ENCODE peak calls at places on chromosomes 5 and 9, in eight cellular contexts. T, R, O, J, M, B, X and D are unnamed samples.

GRCh38 chr5:945691-946541 is 53.2 kb downstream of the TRIP13 start:
- DNase-seq in T (no peak), R (no peak), O (no peak), J (no peak), M (no peak), B (peak), X (no peak), D (peak)

GRCh38 chr5:168611163-168611562 is 32.0 kb upstream of the PANK3 start:
- DNase-seq in T (no peak), R (no peak), O (no peak), J (peak), M (no peak), B (no peak), X (no peak), D (no peak)

GRCh38 chr5:167658890-167659289 is 632.6 kb upstream of the WWC1 start:
- DNase-seq in T (no peak), R (no peak), O (no peak), J (no peak), M (no peak), B (no peak), X (no peak), D (no peak)

GRCh38 chr9:126439402-126439765 is 112.8 kb downstream of the MVB12B start:
- DNase-seq in T (no peak), R (no peak), O (no peak), J (no peak), M (peak), B (no peak), X (no peak), D (no peak)

GRCh38 chr9:27073841-27074728 is 34.9 kb upstream of the TEK start:
- DNase-seq in T (no peak), R (no peak), O (no peak), J (no peak), M (no peak), B (no peak), X (no peak), D (no peak)

GRCh38 chr9:129185402-129185801 is 7.3 kb upstream of the IER5L start:
- DNase-seq in T (no peak), R (no peak), O (no peak), J (no peak), M (no peak), B (no peak), X (no peak), D (no peak)

GRCh38 chr5:125185740-125186139 is 439.3 kb upstream of the ZNF608 start:
- DNase-seq in T (no peak), R (no peak), O (no peak), J (no peak), M (no peak), B (no peak), X (no peak), D (no peak)

GRCh38 chr5:68114641-68115040 is 100.9 kb upstream of the PIK3R1 start:
- DNase-seq in T (no peak), R (no peak), O (no peak), J (no peak), M (no peak), B (no peak), X (no peak), D (no peak)

GRCh38 chr9:10003047-10003446 is 609.8 kb downstream of the PTPRD start:
- DNase-seq in T (no peak), R (no peak), O (no peak), J (no peak), M (no peak), B (no peak), X (no peak), D (no peak)

GRCh38 chr5:33271606-33272005 is 169.2 kb upstream of the TARS1 start:
- DNase-seq in T (no peak), R (no peak), O (no peak), J (no peak), M (no peak), B (no peak), X (no peak), D (no peak)
- H3K4me2 ChIP-seq in T (no peak), R (no peak), O (no peak), J (no peak), M (peak), B (no peak), X (no peak), D (no peak)

DNA sequence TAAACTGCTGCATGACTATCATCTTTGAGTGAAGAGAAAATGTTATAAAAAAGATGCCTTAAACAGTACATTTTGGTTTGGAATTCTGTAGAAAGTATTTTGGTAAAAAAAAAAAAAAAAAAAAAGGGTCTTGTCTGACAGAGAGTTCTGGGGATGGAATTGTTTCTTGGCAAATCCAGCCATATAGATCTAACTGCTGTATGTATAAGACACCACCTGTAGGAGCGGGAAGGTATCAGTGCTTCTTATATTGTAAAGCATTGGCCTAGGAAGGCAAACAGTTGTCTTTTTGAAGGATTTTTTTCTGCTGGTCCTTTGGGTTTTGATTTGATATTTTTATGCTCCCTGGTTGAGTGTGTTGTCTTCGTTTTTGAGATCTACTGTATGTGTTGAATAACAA is 2.8 kb downstream of the PURA start:
- DNase-seq in T (no peak), R (no peak), O (peak), J (peak), M (peak), B (no peak), X (no peak), D (no peak)
- TF ChIP-seq EZH2phosphoT487 in T (no peak), R (no peak), O (no peak), J (no peak), M (no peak), B (no peak), X (no peak), D (no peak)

GRCh38 chr5:126280820-126281219 is 142.4 kb upstream of the GRAMD2B start:
- DNase-seq in T (no peak), R (no peak), O (no peak), J (no peak), M (no peak), B (no peak), X (no peak), D (no peak)
- TF ChIP-seq CTCF in T (no peak), R (no peak), O (no peak), J (no peak), M (no peak), B (no peak), X (no peak), D (no peak)

GRCh38 chr9:112787942-112788341 is 37.4 kb downstream of the SNX30 start:
- DNase-seq in T (no peak), R (no peak), O (no peak), J (no peak), M (no peak), B (no peak), X (no peak), D (no peak)

GRCh38 chr9:112790231-112790774 is 39.7 kb downstream of the SNX30 start:
- DNase-seq in T (no peak), R (no peak), O (no peak), J (no peak), M (no peak), B (no peak), X (no peak), D (no peak)

GRCh38 chr9:112786834-112787520 is 36.4 kb downstream of the SNX30 start:
- DNase-seq in T (no peak), R (no peak), O (no peak), J (no peak), M (peak), B (no peak), X (no peak), D (no peak)

GRCh38 chr9:112792670-112793069 is 42.1 kb downstream of the SNX30 start:
- DNase-seq in T (no peak), R (no peak), O (no peak), J (no peak), M (no peak), B (no peak), X (no peak), D (no peak)

GRCh38 chr9:112789493-112789892 is 38.9 kb downstream of the SNX30 start:
- DNase-seq in T (no peak), R (no peak), O (no peak), J (no peak), M (no peak), B (no peak), X (peak), D (no peak)
- H3K4me2 ChIP-seq in T (no peak), R (no peak), O (no peak), J (no peak), M (no peak), B (peak), X (peak), D (no peak)